ENCODE peak calls at places on chromosomes 16 and 17, in nine cellular contexts. A, N, L, S, O, Q, C, X and H are unnamed samples.

GRCh38 chr17:49752508-49752907 is 11.4 kb downstream of the FAM117A start:
- DNase-seq in S (no peak), A (no peak), L (no peak), O (no peak), N (no peak), C (no peak), Q (no peak), X (no peak), H (no peak)

GRCh38 chr17:6823011-6823442 is 8.5 kb downstream of the TEKT1 start:
- DNase-seq in X (no peak), N (no peak), S (no peak), A (no peak), Q (no peak), O (peak), L (no peak), C (peak), H (no peak)

GRCh38 chr17:14107889-14108288 is 38.6 kb downstream of the COX10 start:
- DNase-seq in A (no peak), S (no peak), O (no peak), N (no peak), X (no peak), Q (no peak), C (no peak), L (no peak), H (no peak)

GRCh38 chr16:30104492-30104891 is 8.5 kb upstream of the YPEL3 start:
- DNase-seq in C (peak), A (no peak), L (no peak), Q (no peak), O (no peak), N (no peak), S (no peak), X (no peak), H (no peak)

GRCh38 chr17:81461607-81462500 is 50.7 kb downstream of the ACTG1 start:
- DNase-seq in Q (no peak), N (no peak), C (no peak), L (no peak), A (no peak), S (no peak), O (no peak), X (no peak), H (no peak)

GRCh38 chr17:561118-561517 is 153.5 kb downstream of the VPS53 start:
- DNase-seq in Q (no peak), S (no peak), A (no peak), L (no peak), N (no peak), C (no peak), X (no peak), O (peak), H (peak)

GRCh38 chr17:17121162-17121561 is 78.9 kb downstream of the MPRIP start:
- DNase-seq in O (no peak), X (no peak), N (no peak), A (no peak), Q (peak), S (no peak), C (no peak), L (no peak), H (no peak)

GRCh38 chr16:81524382-81524781 is 79.8 kb downstream of the CMIP start:
- DNase-seq in X (no peak), N (peak), L (no peak), C (no peak), Q (no peak), O (no peak), S (no peak), A (no peak), H (no peak)

GRCh38 chr17:409308-409847 is 56.8 kb upstream of the RPH3AL start:
- DNase-seq in N (no peak), O (no peak), X (no peak), C (no peak), S (no peak), L (no peak), A (no peak), Q (no peak), H (no peak)

GRCh38 chr17:29070308-29070707 is 27.4 kb downstream of the PIPOX start:
- DNase-seq in C (no peak), X (no peak), Q (no peak), O (no peak), A (no peak), L (no peak), S (no peak), N (no peak), H (no peak)

GRCh38 chr17:50443492-50444051 is 17.6 kb downstream of the ACSF2 start:
- DNase-seq in X (peak), O (peak), A (no peak), N (no peak), Q (peak), S (no peak), C (no peak), L (peak), H (no peak)

GRCh38 chr16:57606847-57607501 is 21.5 kb upstream of the ADGRG1 start:
- DNase-seq in X (peak), S (no peak), N (no peak), Q (peak), C (peak), L (no peak), O (no peak), A (peak), H (no peak)

GRCh38 chr16:85029413-85029794 is 1.8 kb downstream of the KIAA0513 start:
- DNase-seq in O (no peak), A (no peak), L (no peak), C (peak), Q (no peak), S (no peak), X (no peak), N (peak), H (no peak)

GRCh38 chr17:62680541-62681052 is 53.1 kb downstream of the MRC2 start:
- DNase-seq in O (no peak), N (no peak), Q (no peak), C (no peak), S (no peak), L (peak), X (peak), A (no peak), H (no peak)

GRCh38 chr16:28596840-28597691 is at the start of gene SULT1A2:
- DNase-seq in Q (peak), O (peak), N (no peak), X (peak), A (no peak), S (no peak), L (peak), C (peak), H (no peak)

GRCh38 chr17:48054238-48055185 is 6.4 kb downstream of the NFE2L1 start:
- DNase-seq in N (no peak), C (peak), A (no peak), X (no peak), O (peak), L (no peak), Q (peak), S (peak), H (no peak)
- H3K4me3 ChIP-seq in N (no peak), C (no peak), A (peak), X (no peak), O (peak), L (peak), Q (no peak), S (peak), H (no peak)

DNA sequence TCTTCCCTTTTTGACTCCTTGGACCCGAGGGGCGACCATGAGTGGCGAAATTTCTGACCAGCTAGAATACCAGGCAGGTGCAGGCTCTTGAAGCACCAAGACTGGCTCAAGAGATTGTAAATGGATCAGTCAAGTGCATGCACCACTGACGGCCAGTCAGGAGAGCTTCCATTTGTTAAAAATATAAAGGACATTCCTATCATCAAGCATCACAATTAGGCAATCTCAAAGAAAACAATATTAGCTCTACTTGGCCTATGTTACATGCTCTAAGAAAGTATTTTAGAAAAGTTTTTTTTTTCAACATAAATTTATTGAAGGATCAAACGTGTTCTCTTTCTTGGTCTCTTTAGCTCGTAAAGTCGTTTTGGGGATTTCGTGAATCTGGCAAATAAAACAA is 1.5 kb upstream of the PRKCA start:
- DNase-seq in L (no peak), Q (no peak), N (no peak), C (no peak), S (no peak), O (peak), A (no peak), X (no peak), H (no peak)
- H3K4me3 ChIP-seq in L (no peak), Q (no peak), N (no peak), C (no peak), S (no peak), O (no peak), A (no peak), X (no peak), H (no peak)

GRCh38 chr17:32264823-32265191 is 825 bp upstream of the RHBDL3 start:
- DNase-seq in C (no peak), L (no peak), X (no peak), S (no peak), N (no peak), O (no peak), A (no peak), Q (no peak), H (no peak)

GRCh38 chr17:32266389-32267269 is 997 bp downstream of the RHBDL3 start:
- DNase-seq in Q (no peak), S (no peak), L (no peak), X (no peak), N (no peak), O (no peak), A (no peak), C (no peak), H (no peak)

GRCh38 chr17:32265192-32265895 is at the start of gene RHBDL3:
- DNase-seq in X (no peak), N (no peak), A (no peak), C (no peak), L (no peak), Q (no peak), O (no peak), S (no peak), H (peak)

GRCh38 chr17:32264140-32264799 is 1.4 kb upstream of the RHBDL3 start:
- DNase-seq in O (no peak), N (no peak), Q (no peak), A (no peak), X (no peak), C (no peak), S (no peak), L (no peak), H (no peak)

DNA sequence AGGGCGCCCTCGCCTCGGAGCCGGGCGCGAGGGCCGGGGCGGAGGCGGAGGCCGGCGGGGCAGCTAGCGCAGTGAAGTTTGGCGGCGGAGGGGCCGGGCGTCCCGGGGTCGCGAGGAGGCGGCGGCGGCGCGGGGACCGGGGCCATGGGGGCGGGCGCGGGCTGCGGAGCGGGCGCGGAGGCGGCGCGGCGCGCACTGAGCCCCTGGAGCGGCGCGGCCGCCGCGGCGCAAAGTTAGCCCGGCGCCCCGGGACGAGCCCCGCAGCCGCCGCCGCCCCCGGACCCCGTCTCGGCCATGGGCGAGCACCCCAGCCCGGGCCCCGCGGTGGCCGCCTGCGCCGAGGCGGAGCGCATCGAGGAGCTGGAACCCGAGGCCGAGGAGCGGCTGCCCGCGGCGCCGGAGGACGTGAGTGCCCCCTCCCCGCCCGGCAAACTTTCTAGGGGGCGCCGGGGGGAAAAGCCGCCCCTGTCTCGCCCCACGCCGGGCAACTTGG is 310 bp downstream of the RHBDL3 start:
- DNase-seq in S (no peak), X (no peak), N (no peak), A (no peak), Q (no peak), O (no peak), C (no peak), L (no peak), H (no peak)
- H3K4me3 ChIP-seq in S (peak), X (peak), N (peak), A (peak), Q (peak), O (peak), C (peak), L (peak), H (peak)

GRCh38 chr16:87851141-87851587 is 18.1 kb downstream of the SLC7A5 start:
- DNase-seq in X (no peak), L (no peak), A (no peak), N (no peak), Q (no peak), O (no peak), C (no peak), S (no peak), H (no peak)
- H3K4me3 ChIP-seq in X (no peak), L (no peak), A (no peak), N (no peak), Q (no peak), O (no peak), C (no peak), S (no peak), H (no peak)

GRCh38 chr16:86199871-86200700 is 301.1 kb downstream of the IRF8 start:
- DNase-seq in X (no peak), Q (no peak), L (no peak), N (no peak), S (no peak), C (peak), O (no peak), A (peak), H (no peak)
- H3K4me3 ChIP-seq in X (no peak), Q (no peak), L (no peak), N (no peak), S (no peak), C (no peak), O (no peak), A (no peak), H (no peak)